ENCODE peak calls at places on chromosomes 3 and 15, in seven cellular contexts. K, V, Q, O, T, F and N are unnamed samples.

GRCh38 chr3:161104561-161105551 is at the start of gene B3GALNT1:
- DNase-seq in K (peak), V (peak), Q (no peak), O (peak), T (no peak), F (peak), N (no peak)

GRCh38 chr3:12746419-12746818 is 12.6 kb downstream of the TMEM40 start:
- DNase-seq in K (no peak), V (no peak), Q (no peak), O (no peak), T (no peak), F (no peak), N (no peak)

GRCh38 chr15:75063338-75063737 is 39.9 kb downstream of the PPCDC start:
- DNase-seq in K (no peak), V (no peak), Q (no peak), O (no peak), T (peak), F (no peak), N (no peak)

GRCh38 chr3:134308350-134308891 is 57.8 kb upstream of the RYK start:
- DNase-seq in K (peak), V (peak), Q (no peak), O (peak), T (peak), F (peak), N (no peak)

GRCh38 chr15:100328796-100329195 is 13.0 kb downstream of the ADAMTS17 start:
- DNase-seq in K (no peak), V (no peak), Q (no peak), O (no peak), T (no peak), F (no peak), N (no peak)

GRCh38 chr15:74983725-74984231 is 11.6 kb upstream of the SCAMP5 start:
- DNase-seq in K (no peak), V (no peak), Q (no peak), O (peak), T (no peak), F (no peak), N (no peak)

GRCh38 chr3:52099006-52099405 is 42.6 kb upstream of the DUSP7 start:
- DNase-seq in K (no peak), V (no peak), Q (no peak), O (no peak), T (no peak), F (no peak), N (no peak)

GRCh38 chr15:25422021-25422420 is 16.8 kb downstream of the UBE3A start:
- DNase-seq in K (no peak), V (no peak), Q (no peak), O (no peak), T (no peak), F (no peak), N (no peak)

GRCh38 chr3:42019953-42020260 is 58.0 kb upstream of the ULK4 start:
- DNase-seq in K (no peak), V (no peak), Q (no peak), O (no peak), T (no peak), F (no peak), N (no peak)

GRCh38 chr3:168071535-168071934 is 24.2 kb downstream of the GOLIM4 start:
- DNase-seq in K (no peak), V (no peak), Q (peak), O (no peak), T (peak), F (no peak), N (no peak)

GRCh38 chr3:155354658-155355057 is 61.2 kb upstream of the STRIT1 start:
- DNase-seq in K (no peak), V (peak), Q (no peak), O (no peak), T (no peak), F (no peak), N (no peak)

GRCh38 chr15:60722328-60723112 is 243.6 kb upstream of the ICE2 start:
- DNase-seq in K (no peak), V (no peak), Q (no peak), O (peak), T (no peak), F (no peak), N (no peak)

GRCh38 chr15:53903129-53903528 is 75.1 kb upstream of the UNC13C start:
- DNase-seq in K (no peak), V (no peak), Q (no peak), O (no peak), T (no peak), F (no peak), N (no peak)

GRCh38 chr15:51600114-51600513 is 22.5 kb downstream of the DMXL2 start:
- DNase-seq in K (no peak), V (no peak), Q (no peak), O (no peak), T (no peak), F (no peak), N (no peak)

GRCh38 chr3:55143928-55144671 is 216.2 kb upstream of the LRTM1 start:
- DNase-seq in K (no peak), V (no peak), Q (no peak), O (no peak), T (peak), F (no peak), N (no peak)

GRCh38 chr3:136932978-136933812 is 24.6 kb upstream of the IL20RB start:
- DNase-seq in K (no peak), V (no peak), Q (no peak), O (no peak), T (no peak), F (no peak), N (no peak)